ENCODE peak calls at places on chromosome 2, in ten cellular contexts. S is stromal cell of bone marrow, U is Right ventricle myocardium superior, M is neural crest cell, D is NCI-H2081, X is glomerular endothelial cell, E is cardiac septum, V is iPS-NIHi11, A is H9, C is activated T-helper 1 cell treated with Interleukin-2 at 50 U/mL for 16 hours. O is an unnamed sample.

GRCh38 chr2:236971131-236971850 is 114.4 kb upstream of the COPS8 start:
- DNase-seq in S (no peak), U (no peak), M (no peak), D (no peak), X (no peak), E (peak), V (no peak), A (no peak), C (no peak), O (peak)

GRCh38 chr2:11995381-11995947 is 249.0 kb downstream of the LPIN1 start:
- DNase-seq in S (no peak), U (no peak), M (no peak), D (no peak), X (no peak), E (no peak), V (no peak), A (no peak), C (no peak), O (no peak)

GRCh38 chr2:2188344-2189111 is 142.5 kb downstream of the MYT1L start:
- DNase-seq in S (no peak), U (no peak), M (no peak), D (peak), X (no peak), E (no peak), V (no peak), A (no peak), C (no peak), O (no peak)

GRCh38 chr2:39550701-39551285 is 113.7 kb upstream of the MAP4K3 start:
- DNase-seq in S (no peak), U (no peak), M (no peak), D (no peak), X (peak), E (no peak), V (no peak), A (no peak), C (no peak), O (no peak)

GRCh38 chr2:161273038-161273760 is 35.0 kb upstream of the PSMD14 start:
- DNase-seq in S (peak), U (no peak), M (peak), D (peak), X (peak), E (no peak), V (peak), A (no peak), C (no peak), O (peak)

GRCh38 chr2:6986251-6986893 is 69.2 kb downstream of the RNF144A start:
- DNase-seq in S (no peak), U (no peak), M (peak), D (peak), X (no peak), E (no peak), V (peak), A (no peak), C (no peak), O (no peak)

GRCh38 chr2:99850076-99850710 is 292.2 kb downstream of the AFF3 start:
- DNase-seq in S (no peak), U (no peak), M (no peak), D (no peak), X (no peak), E (no peak), V (no peak), A (no peak), C (no peak), O (no peak)

GRCh38 chr2:217288472-217289063 is 428.7 kb upstream of the TNP1 start:
- DNase-seq in S (no peak), U (no peak), M (no peak), D (no peak), X (no peak), E (no peak), V (no peak), A (no peak), C (no peak), O (no peak)

GRCh38 chr2:3075941-3076340 is 301.7 kb downstream of the EIPR1 start:
- DNase-seq in S (no peak), U (no peak), M (no peak), D (no peak), X (no peak), E (no peak), V (no peak), A (no peak), C (no peak), O (no peak)

GRCh38 chr2:215950009-215950408 is 63.3 kb downstream of the MREG start:
- DNase-seq in S (peak), U (no peak), M (no peak), D (peak), X (no peak), E (no peak), V (peak), A (no peak), C (no peak), O (peak)

GRCh38 chr2:230226090-230226551 is 585 bp downstream of the SP140 start:
- DNase-seq in S (no peak), U (no peak), M (no peak), D (no peak), X (no peak), E (no peak), V (no peak), A (no peak), C (no peak), O (no peak)

GRCh38 chr2:239957681-239958181 is 67.4 kb downstream of the NDUFA10 start:
- DNase-seq in S (no peak), U (peak), M (no peak), D (no peak), X (no peak), E (peak), V (no peak), A (no peak), C (no peak), O (no peak)

GRCh38 chr2:12416600-12416999 is 300.1 kb upstream of the TRIB2 start:
- DNase-seq in S (no peak), U (peak), M (no peak), D (no peak), X (no peak), E (no peak), V (no peak), A (no peak), C (peak), O (peak)

GRCh38 chr2:30382995-30383394 is 64.1 kb upstream of the LCLAT1 start:
- DNase-seq in S (no peak), U (no peak), M (no peak), D (peak), X (no peak), E (no peak), V (no peak), A (no peak), C (no peak), O (no peak)

GRCh38 chr2:133653116-133653515 is 84.9 kb upstream of the NCKAP5 start:
- DNase-seq in S (no peak), U (no peak), M (no peak), D (no peak), X (no peak), E (no peak), V (no peak), A (no peak), C (no peak), O (no peak)

GRCh38 chr2:119352357-119352756 is 14.3 kb downstream of the C2orf76 start:
- DNase-seq in S (no peak), U (no peak), M (no peak), D (no peak), X (no peak), E (no peak), V (peak), A (no peak), C (no peak), O (no peak)

GRCh38 chr2:24228470-24228869 is 53.6 kb downstream of the FAM228A start:
- DNase-seq in S (no peak), U (no peak), M (no peak), D (peak), X (peak), E (no peak), V (no peak), A (no peak), C (no peak), O (no peak)

GRCh38 chr2:240179941-240180666 is 39.6 kb upstream of the OTOS start:
- DNase-seq in S (no peak), U (no peak), M (no peak), D (no peak), X (no peak), E (no peak), V (no peak), A (no peak), C (no peak), O (no peak)

GRCh38 chr2:221203138-221203537 is 369.0 kb downstream of the EPHA4 start:
- DNase-seq in S (no peak), U (no peak), M (no peak), D (peak), X (no peak), E (no peak), V (no peak), A (no peak), C (no peak), O (no peak)

GRCh38 chr2:208069186-208069585 is 43.9 kb upstream of the PLEKHM3 start:
- DNase-seq in S (peak), U (no peak), M (no peak), D (no peak), X (no peak), E (no peak), V (no peak), A (no peak), C (no peak), O (no peak)

GRCh38 chr2:109537565-109538221 is 76.1 kb downstream of the SEPTIN10 start:
- DNase-seq in S (no peak), U (no peak), M (no peak), D (no peak), X (no peak), E (peak), V (no peak), A (no peak), C (no peak), O (no peak)

GRCh38 chr2:27408601-27409320 is 630 bp downstream of the PPM1G start:
- DNase-seq in S (no peak), U (no peak), M (no peak), D (peak), X (no peak), E (peak), V (peak), A (no peak), C (peak), O (no peak)

GRCh38 chr2:232353660-232354059 is 24.9 kb upstream of the ALPP start:
- DNase-seq in S (no peak), U (peak), M (no peak), D (no peak), X (no peak), E (no peak), V (no peak), A (no peak), C (no peak), O (no peak)

GRCh38 chr2:23544589-23545295 is 159.8 kb downstream of the KLHL29 start:
- DNase-seq in S (no peak), U (peak), M (no peak), D (no peak), X (no peak), E (no peak), V (no peak), A (no peak), C (no peak), O (no peak)

GRCh38 chr2:133377021-133377481 is 191.2 kb downstream of the NCKAP5 start:
- DNase-seq in S (peak), U (no peak), M (no peak), D (no peak), X (no peak), E (no peak), V (no peak), A (no peak), C (no peak), O (no peak)

GRCh38 chr2:238090887-238091286 is 9.3 kb upstream of the ESPNL start:
- DNase-seq in S (no peak), U (no peak), M (no peak), D (no peak), X (no peak), E (no peak), V (no peak), A (no peak), C (no peak), O (no peak)

GRCh38 chr2:240591784-240592183 is 5.2 kb downstream of the CAPN10 start:
- DNase-seq in S (no peak), U (peak), M (no peak), D (no peak), X (no peak), E (peak), V (no peak), A (no peak), C (no peak), O (no peak)

GRCh38 chr2:43438858-43439655 is 156.8 kb downstream of the THADA start:
- DNase-seq in S (no peak), U (no peak), M (no peak), D (no peak), X (no peak), E (no peak), V (no peak), A (no peak), C (no peak), O (no peak)

GRCh38 chr2:68653538-68653982 is 10.2 kb downstream of the PROKR1 start:
- DNase-seq in S (peak), U (no peak), M (no peak), D (no peak), X (peak), E (no peak), V (peak), A (no peak), C (no peak), O (peak)

GRCh38 chr2:31240406-31241365 is 6.7 kb downstream of the EHD3 start:
- DNase-seq in S (no peak), U (no peak), M (no peak), D (no peak), X (no peak), E (peak), V (no peak), A (peak), C (no peak), O (no peak)

GRCh38 chr2:39872748-39873147 is 93.7 kb upstream of the THUMPD2 start:
- DNase-seq in S (no peak), U (no peak), M (no peak), D (no peak), X (no peak), E (no peak), V (no peak), A (no peak), C (no peak), O (no peak)

GRCh38 chr2:175414872-175415487 is 233.5 kb upstream of the ATP5MC3 start:
- DNase-seq in S (peak), U (peak), M (peak), D (peak), X (peak), E (no peak), V (peak), A (peak), C (no peak), O (peak)

GRCh38 chr2:85753525-85754312 is at the start of gene ATOH8:
- DNase-seq in S (no peak), U (peak), M (peak), D (peak), X (no peak), E (peak), V (peak), A (peak), C (no peak), O (no peak)

GRCh38 chr2:15543541-15543940 is 17.6 kb downstream of the NBAS start:
- DNase-seq in S (no peak), U (no peak), M (no peak), D (no peak), X (no peak), E (no peak), V (no peak), A (no peak), C (no peak), O (no peak)

GRCh38 chr2:175627405-175627804 is 374.7 kb downstream of the LNPK start:
- DNase-seq in S (peak), U (no peak), M (no peak), D (no peak), X (no peak), E (no peak), V (no peak), A (no peak), C (no peak), O (no peak)